ENCODE peak calls at places on chromosomes 13 and 19, in ten cellular contexts. G is kidney epithelial cell, L is BE2C, S is cardiac muscle cell, K is stomach, C is DND-41, F is suprapubic skin, B is neural progenitor cell, I is colonic mucosa, P is dorsolateral prefrontal cortex. N is an unnamed sample.

GRCh38 chr19:20273376-20273775 is 106.4 kb downstream of the ZNF486 start:
- DNase-seq in K (no peak), F (no peak), B (no peak), C (no peak), I (no peak), G (no peak), L (no peak), S (no peak), P (no peak), N (no peak)

GRCh38 chr19:17555929-17556813 is 722 bp downstream of the COLGALT1 start:
- DNase-seq in B (peak), P (peak), C (peak), G (no peak), K (peak), I (peak), F (no peak), L (peak), S (peak), N (no peak)

GRCh38 chr13:78636493-78636892 is 22.5 kb downstream of the OBI1 start:
- DNase-seq in L (no peak), G (no peak), C (no peak), B (no peak), K (no peak), S (no peak), F (no peak), P (no peak), I (no peak), N (no peak)

GRCh38 chr13:79401259-79402071 is 4.6 kb downstream of the RBM26 start:
- DNase-seq in F (no peak), S (no peak), I (no peak), L (no peak), K (no peak), P (no peak), G (no peak), C (no peak), B (no peak), N (no peak)

GRCh38 chr19:49614096-49614857 is 23.3 kb downstream of the PRR12 start:
- DNase-seq in L (no peak), F (no peak), B (no peak), P (no peak), I (no peak), G (peak), C (no peak), K (no peak), S (no peak), N (no peak)

GRCh38 chr13:49499889-49500660 is 4.3 kb downstream of the PHF11 start:
- DNase-seq in C (no peak), I (no peak), L (no peak), B (no peak), K (no peak), G (no peak), S (no peak), F (no peak), P (no peak), N (no peak)

GRCh38 chr13:80973721-80974120 is 632.8 kb upstream of the SPRY2 start:
- DNase-seq in S (no peak), G (no peak), L (no peak), K (no peak), I (no peak), C (no peak), P (no peak), F (no peak), B (no peak), N (no peak)

GRCh38 chr19:8017808-8018207 is 12.4 kb upstream of the ELAVL1 start:
- DNase-seq in G (no peak), P (no peak), F (no peak), K (no peak), L (no peak), C (no peak), B (peak), I (peak), S (no peak), N (peak)

GRCh38 chr13:44266305-44266704 is 107.3 kb upstream of the SERP2 start:
- DNase-seq in I (no peak), L (no peak), S (no peak), P (no peak), K (no peak), C (no peak), G (no peak), F (no peak), B (no peak), N (no peak)
- TF ChIP-seq CTCF in I (no peak), L (no peak), S (no peak), P (no peak), K (no peak), C (no peak), G (no peak), F (no peak), B (no peak), N (no peak)

DNA sequence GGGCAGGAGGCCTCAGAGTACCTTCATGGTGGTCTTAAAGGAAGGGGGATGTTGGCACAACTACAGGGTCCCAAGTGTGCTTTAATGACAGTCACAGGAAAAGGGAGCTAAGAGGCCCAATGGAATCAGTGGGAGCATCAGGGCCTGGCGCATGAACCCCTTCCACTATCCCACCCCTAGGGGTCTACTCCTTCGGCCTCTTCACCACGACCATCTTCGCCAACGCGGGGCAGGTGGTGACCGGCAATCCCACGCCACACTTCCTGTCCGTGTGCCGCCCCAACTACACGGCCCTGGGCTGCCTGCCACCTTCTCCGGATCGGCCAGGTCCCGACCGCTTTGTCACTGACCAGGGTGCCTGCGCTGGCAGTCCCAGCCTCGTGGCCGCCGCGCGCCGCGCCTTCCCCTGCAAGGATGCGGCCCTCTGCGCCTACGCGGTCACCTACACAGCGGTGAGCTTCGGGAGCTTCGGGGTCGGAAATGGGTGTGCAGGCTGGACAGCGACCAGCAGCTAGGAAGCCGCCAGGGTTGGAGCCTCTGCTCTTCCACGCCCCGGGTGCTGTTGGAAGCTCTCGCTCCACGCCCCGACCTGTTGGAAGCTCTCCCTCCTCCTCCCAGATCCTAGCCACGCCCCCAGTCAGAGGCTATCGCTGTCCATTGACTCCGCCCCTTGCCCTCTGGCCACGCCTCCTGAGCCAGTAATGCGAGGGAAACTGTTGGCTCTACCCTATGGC is 6.0 kb downstream of the PLPPR2 start:
- DNase-seq in K (peak), P (no peak), B (peak), G (no peak), F (no peak), S (peak), L (peak), I (peak), C (no peak), N (no peak)
- TF ChIP-seq CTCF in K (no peak), P (no peak), B (peak), G (no peak), F (no peak), S (no peak), L (no peak), I (no peak), C (no peak), N (no peak)

DNA sequence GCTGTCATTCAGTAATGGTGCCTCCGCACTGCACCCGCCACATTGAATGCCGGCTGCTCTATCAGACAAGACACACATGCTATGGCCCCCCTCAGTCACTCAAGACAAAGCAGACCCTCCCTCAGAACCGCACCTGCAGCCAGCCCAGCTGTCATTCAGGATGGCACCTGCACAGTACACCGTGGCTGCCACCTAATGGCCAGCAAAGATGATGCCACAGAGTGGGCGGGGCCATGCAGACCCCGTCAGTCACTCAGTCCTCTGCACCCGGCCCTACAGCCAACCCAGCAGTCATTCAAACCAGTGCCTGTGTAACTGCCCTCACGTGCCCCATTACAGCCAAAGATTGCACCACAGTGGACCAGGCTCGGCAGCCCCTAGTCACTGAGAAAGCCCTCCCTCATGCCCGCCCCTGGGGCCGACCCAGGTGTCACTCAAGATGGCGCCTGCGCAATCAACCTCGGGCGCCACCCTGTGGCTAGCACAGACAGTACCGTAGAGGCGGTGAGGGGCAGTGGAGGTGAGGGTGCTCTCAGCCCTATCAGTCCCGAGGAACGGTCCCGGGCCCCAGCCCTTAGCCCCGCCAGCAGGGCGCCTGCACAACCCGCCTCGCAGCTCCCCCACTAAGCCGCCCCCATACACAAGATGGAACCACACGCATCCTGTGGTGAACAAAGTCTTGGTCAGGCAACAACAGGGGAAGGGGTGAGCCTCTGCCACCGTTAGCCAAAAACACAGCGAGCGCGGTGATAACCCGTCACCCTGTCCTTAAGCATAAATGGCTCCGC is 2.4 kb downstream of the PEG3 start:
- DNase-seq in B (no peak), K (no peak), S (no peak), C (no peak), F (peak), I (peak), L (peak), P (peak), G (peak), N (peak)
- TF ChIP-seq CTCF in B (no peak), K (no peak), S (peak), C (no peak), F (peak), I (no peak), L (peak), P (peak), G (peak), N (peak)

GRCh38 chr13:27171830-27172494 is 351 bp upstream of the USP12 start:
- DNase-seq in B (peak), I (peak), P (peak), L (peak), K (peak), S (peak), F (peak), G (peak), C (peak), N (peak)
- TF ChIP-seq CTCF in B (peak), I (peak), P (no peak), L (no peak), K (no peak), S (no peak), F (no peak), G (no peak), C (no peak), N (no peak)

GRCh38 chr13:97852181-97852874 is 101.1 kb upstream of the IPO5 start:
- DNase-seq in C (no peak), S (no peak), L (no peak), G (no peak), F (no peak), P (no peak), I (no peak), B (no peak), K (no peak), N (no peak)

GRCh38 chr13:97848886-97849285 is 104.6 kb upstream of the IPO5 start:
- DNase-seq in L (no peak), G (no peak), S (no peak), P (no peak), C (no peak), I (no peak), K (no peak), B (no peak), F (no peak), N (no peak)

GRCh38 chr13:97853550-97853949 is 99.9 kb upstream of the IPO5 start:
- DNase-seq in F (no peak), B (no peak), S (no peak), K (no peak), G (no peak), C (no peak), P (no peak), I (no peak), L (no peak), N (no peak)

GRCh38 chr13:97851269-97851668 is 102.2 kb upstream of the IPO5 start:
- DNase-seq in K (no peak), I (no peak), C (no peak), B (no peak), F (no peak), G (no peak), S (no peak), L (no peak), P (no peak), N (peak)

GRCh38 chr13:97849305-97849704 is 104.2 kb upstream of the IPO5 start:
- DNase-seq in S (peak), I (no peak), K (no peak), P (no peak), F (no peak), L (no peak), B (peak), C (peak), G (no peak), N (peak)
- TF ChIP-seq CTCF in S (peak), I (no peak), K (no peak), P (no peak), F (no peak), L (peak), B (peak), C (peak), G (peak), N (peak)

GRCh38 chr19:47432091-47432490 is 12.8 kb upstream of the MEIS3 start:
- DNase-seq in S (no peak), K (no peak), C (no peak), I (no peak), B (no peak), F (no peak), L (no peak), P (no peak), G (no peak), N (no peak)

GRCh38 chr19:47428177-47428894 is 9.0 kb upstream of the MEIS3 start:
- DNase-seq in F (peak), G (peak), P (peak), K (peak), B (peak), L (peak), I (peak), C (peak), S (peak), N (peak)

GRCh38 chr19:47429140-47429793 is 9.9 kb upstream of the MEIS3 start:
- DNase-seq in L (no peak), G (no peak), K (no peak), B (no peak), S (no peak), P (no peak), F (no peak), C (no peak), I (no peak), N (no peak)

GRCh38 chr19:47432499-47432898 is 13.2 kb upstream of the MEIS3 start:
- DNase-seq in F (no peak), G (no peak), C (no peak), B (no peak), I (no peak), L (no peak), K (no peak), S (no peak), P (no peak), N (no peak)

DNA sequence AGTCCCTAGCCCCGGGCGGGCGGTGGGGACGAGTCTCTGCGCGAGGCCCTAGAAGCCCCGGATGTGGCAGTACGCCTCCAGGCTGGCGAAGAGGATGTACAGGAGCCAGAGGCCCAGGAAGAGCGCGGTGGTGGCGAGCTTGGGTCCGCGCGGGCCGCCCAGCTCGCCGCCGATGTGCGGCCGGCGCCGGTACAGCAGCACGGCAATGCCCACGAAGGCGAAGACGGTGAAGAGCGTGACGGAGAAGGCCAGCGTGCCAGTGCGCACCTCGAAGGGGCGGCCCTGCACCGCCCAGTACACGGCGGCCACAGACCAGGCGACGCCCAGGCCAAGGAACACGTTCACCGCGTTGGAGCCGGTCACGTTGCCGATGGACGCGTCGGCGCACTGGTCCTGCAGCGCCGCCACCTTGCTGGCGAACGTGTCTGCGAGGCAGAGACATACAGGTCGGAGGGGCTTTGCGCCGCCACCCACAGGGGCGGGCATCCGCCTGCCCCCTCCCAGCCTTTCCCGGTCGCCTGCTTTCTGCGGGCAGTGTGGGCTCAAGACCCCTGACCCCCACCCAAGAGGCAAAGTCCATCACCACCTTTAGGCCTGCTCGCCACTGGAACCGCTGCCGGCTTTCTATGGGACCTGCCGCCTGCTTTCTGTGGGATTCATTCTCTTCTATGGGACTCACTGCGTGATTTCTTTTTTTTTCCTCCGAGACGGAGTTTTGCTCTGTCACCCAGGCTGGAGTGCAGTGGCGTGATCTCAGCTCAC is 10.9 kb upstream of the MEIS3 start:
- DNase-seq in F (no peak), I (peak), G (no peak), S (peak), B (peak), K (peak), C (no peak), L (no peak), P (no peak), N (no peak)
- TF ChIP-seq CTCF in F (peak), I (no peak), G (peak), S (peak), B (peak), K (no peak), C (no peak), L (no peak), P (no peak), N (no peak)

DNA sequence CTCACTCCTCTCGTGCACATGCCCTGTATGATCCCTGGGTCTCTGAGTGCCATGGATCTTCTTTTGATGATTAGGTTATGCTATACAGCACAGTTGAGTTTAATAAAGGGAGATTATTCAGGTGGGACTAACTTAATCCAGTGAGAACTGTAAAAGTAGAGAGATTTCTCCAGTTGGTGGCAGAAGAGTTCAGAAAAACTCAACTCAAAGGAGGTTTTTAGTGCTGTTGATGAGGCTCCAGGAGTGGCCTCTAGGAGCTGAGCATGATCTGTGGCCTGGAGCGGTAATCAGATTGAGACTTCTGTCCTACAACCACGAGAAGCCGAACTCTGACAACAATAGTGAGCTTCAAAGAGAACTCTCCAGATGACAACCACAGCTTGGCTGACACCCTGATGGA is 413.5 kb downstream of the ZNF536 start:
- DNase-seq in P (no peak), S (no peak), L (no peak), K (no peak), I (no peak), F (no peak), G (no peak), B (no peak), C (no peak), N (peak)
- TF ChIP-seq CTCF in P (no peak), S (no peak), L (no peak), K (no peak), I (no peak), F (no peak), G (no peak), B (peak), C (no peak), N (peak)

N was measured in A673.